ENCODE peak calls at places on chromosomes 6 and 20, in five cellular contexts. W is HepG2, D is K562, V is H1, S is GM12878. Z is an unnamed sample.

GRCh38 chr6:125753218-125753936 is 3.9 kb downstream of the HEY2 start:
- DNase-seq in S (no peak), D (no peak), W (peak), V (no peak), Z (no peak)

GRCh38 chr6:30740993-30741784 is 1.3 kb downstream of the FLOT1 start:
- DNase-seq in S (no peak), D (no peak), V (no peak), W (no peak), Z (no peak)

GRCh38 chr6:134379086-134379485 is 61.2 kb upstream of the SGK1 start:
- DNase-seq in W (no peak), S (peak), D (no peak), V (peak), Z (peak)

GRCh38 chr6:131062245-131063027 is 609 bp downstream of the EPB41L2 start:
- DNase-seq in W (no peak), V (peak), S (no peak), D (peak), Z (peak)

GRCh38 chr6:63529498-63529897 is 42.8 kb upstream of the LOC128125822 start:
- DNase-seq in V (no peak), D (no peak), W (no peak), S (no peak), Z (no peak)

GRCh38 chr6:139531716-139532115 is 157.3 kb upstream of the CITED2 start:
- DNase-seq in W (no peak), S (no peak), V (no peak), D (no peak), Z (no peak)

GRCh38 chr20:62134735-62135231 is 8.4 kb downstream of the PSMA7 start:
- DNase-seq in S (no peak), V (no peak), D (no peak), W (peak), Z (no peak)

GRCh38 chr20:36305602-36306556 is at the start of gene DLGAP4:
- DNase-seq in S (no peak), W (no peak), V (peak), D (peak), Z (peak)

GRCh38 chr20:19944772-19945459 is 72.2 kb upstream of the NAA20 start:
- DNase-seq in V (no peak), W (no peak), S (peak), D (no peak), Z (no peak)

GRCh38 chr20:10741060-10741459 is 67.3 kb upstream of the JAG1 start:
- DNase-seq in D (no peak), W (no peak), V (no peak), S (no peak), Z (no peak)

GRCh38 chr20:57432874-57433491 is 41.8 kb downstream of the RBM38 start:
- DNase-seq in W (no peak), V (no peak), D (peak), S (peak), Z (no peak)

GRCh38 chr6:111843347-111844147 is 29.7 kb downstream of the FYN start:
- DNase-seq in S (no peak), V (no peak), D (peak), W (peak), Z (no peak)

GRCh38 chr20:50824137-50824536 is 29.3 kb downstream of the BCAS4 start:
- DNase-seq in S (no peak), W (no peak), D (no peak), V (no peak), Z (no peak)

GRCh38 chr6:5175195-5175594 is 85.6 kb downstream of the LYRM4 start:
- DNase-seq in S (no peak), D (peak), W (no peak), V (peak), Z (peak)

GRCh38 chr20:52127309-52127708 is 64.3 kb downstream of the ZFP64 start:
- DNase-seq in S (no peak), V (no peak), D (no peak), W (no peak), Z (no peak)

DNA sequence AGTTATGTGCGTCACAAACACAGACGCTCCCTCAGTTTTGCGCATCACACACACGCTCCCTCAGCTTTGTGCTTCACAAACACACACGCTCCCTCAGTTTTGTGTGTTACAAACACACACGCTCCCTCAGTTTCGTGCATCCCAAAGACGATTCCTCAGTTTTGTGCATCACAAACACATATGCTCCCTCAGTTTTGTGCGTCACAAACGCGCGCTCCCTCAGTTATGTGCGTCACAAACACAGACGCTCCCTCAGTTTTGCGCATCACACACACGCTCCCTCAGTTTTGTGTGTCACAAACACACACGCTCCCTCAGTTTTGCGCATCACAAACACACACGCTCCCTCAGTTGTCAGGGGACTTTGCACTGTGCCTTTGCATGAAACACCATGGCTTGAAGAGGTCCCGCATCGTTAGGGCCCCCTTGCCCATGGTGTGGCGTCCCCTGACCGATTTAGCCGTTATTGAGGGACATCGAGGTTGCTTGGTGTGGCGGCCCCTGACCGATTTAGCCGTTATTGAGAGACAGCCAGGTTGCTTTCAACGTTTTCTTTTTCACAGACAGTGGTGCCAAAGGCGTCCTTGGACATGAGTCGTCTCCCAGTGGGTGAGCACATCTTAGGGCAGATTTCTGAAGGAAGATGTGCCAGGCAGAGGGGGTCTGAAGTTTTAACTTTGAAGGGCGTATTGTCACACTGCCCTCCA is 28.1 kb upstream of the MYT1 start:
- DNase-seq in S (no peak), W (no peak), V (peak), D (no peak), Z (no peak)
- TF ChIP-seq CREB1 in S (no peak), W (no peak), V (no peak), D (no peak), Z (no peak)

GRCh38 chr6:144334150-144334708 is 49.1 kb downstream of the UTRN start:
- DNase-seq in V (peak), W (no peak), D (no peak), S (no peak), Z (no peak)
- TF ChIP-seq MAX in V (no peak), W (no peak), D (no peak), S (no peak), Z (no peak)

GRCh38 chr6:73233048-73233447 is 7.8 kb upstream of the KHDC1L start:
- DNase-seq in W (no peak), S (no peak), D (no peak), V (no peak), Z (no peak)

GRCh38 chr6:73240730-73241129 is 15.4 kb upstream of the KHDC1L start:
- DNase-seq in S (no peak), W (no peak), D (no peak), V (no peak), Z (no peak)

GRCh38 chr6:73234732-73235131 is 9.4 kb upstream of the KHDC1L start:
- DNase-seq in W (no peak), S (no peak), V (no peak), D (no peak), Z (no peak)

GRCh38 chr6:73231986-73232391 is 6.7 kb upstream of the KHDC1L start:
- DNase-seq in W (no peak), S (peak), V (no peak), D (no peak), Z (no peak)

DNA sequence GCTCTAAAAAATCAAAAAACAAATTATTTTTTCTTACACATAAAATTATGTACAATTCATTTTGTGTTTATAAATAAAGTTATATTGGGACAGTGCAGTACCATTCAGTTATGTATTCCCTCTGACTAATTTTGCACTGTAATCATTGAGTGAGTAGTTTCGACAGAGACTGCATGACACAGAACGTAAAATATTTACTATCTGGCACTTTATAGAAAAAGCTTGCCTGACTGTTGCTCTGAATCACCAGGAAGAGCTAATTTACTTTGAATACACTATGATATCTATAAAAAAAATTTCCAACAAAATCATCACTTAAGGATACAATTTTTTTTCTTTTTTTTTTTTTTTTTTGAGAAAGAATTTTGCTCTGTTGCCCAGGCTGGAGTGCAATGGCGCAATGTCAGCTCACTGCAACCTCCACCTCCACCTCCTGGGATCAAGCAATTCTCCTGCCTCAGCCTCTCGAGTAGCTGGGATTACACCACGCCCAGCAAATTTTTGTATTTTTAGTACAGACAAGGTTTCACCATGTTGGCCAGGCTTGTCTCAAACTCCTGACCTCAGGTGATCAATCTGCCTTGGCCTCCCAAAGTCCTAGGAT is 11.0 kb upstream of the KHDC1L start:
- DNase-seq in W (no peak), D (no peak), V (no peak), S (no peak), Z (no peak)
- TF ChIP-seq CREB1 in W (no peak), D (no peak), V (no peak), S (no peak), Z (no peak)

GRCh38 chr20:53801609-53802370 is 208.2 kb upstream of the ZNF217 start:
- DNase-seq in S (no peak), D (no peak), V (no peak), W (no peak), Z (no peak)
- TF ChIP-seq MAX in S (no peak), D (no peak), V (no peak), W (no peak), Z (no peak)

GRCh38 chr6:155030148-155030720 is 35.1 kb downstream of the TIAM2 start:
- DNase-seq in D (no peak), W (no peak), V (no peak), S (no peak), Z (no peak)

GRCh38 chr6:155031091-155031490 is 36.0 kb downstream of the TIAM2 start:
- DNase-seq in D (no peak), V (no peak), S (no peak), W (no peak), Z (no peak)

GRCh38 chr6:155038104-155038503 is 43.0 kb downstream of the TIAM2 start:
- DNase-seq in S (no peak), V (peak), D (no peak), W (no peak), Z (no peak)

GRCh38 chr6:155038527-155038926 is 43.4 kb downstream of the TIAM2 start:
- DNase-seq in W (no peak), V (no peak), D (no peak), S (no peak), Z (no peak)

DNA sequence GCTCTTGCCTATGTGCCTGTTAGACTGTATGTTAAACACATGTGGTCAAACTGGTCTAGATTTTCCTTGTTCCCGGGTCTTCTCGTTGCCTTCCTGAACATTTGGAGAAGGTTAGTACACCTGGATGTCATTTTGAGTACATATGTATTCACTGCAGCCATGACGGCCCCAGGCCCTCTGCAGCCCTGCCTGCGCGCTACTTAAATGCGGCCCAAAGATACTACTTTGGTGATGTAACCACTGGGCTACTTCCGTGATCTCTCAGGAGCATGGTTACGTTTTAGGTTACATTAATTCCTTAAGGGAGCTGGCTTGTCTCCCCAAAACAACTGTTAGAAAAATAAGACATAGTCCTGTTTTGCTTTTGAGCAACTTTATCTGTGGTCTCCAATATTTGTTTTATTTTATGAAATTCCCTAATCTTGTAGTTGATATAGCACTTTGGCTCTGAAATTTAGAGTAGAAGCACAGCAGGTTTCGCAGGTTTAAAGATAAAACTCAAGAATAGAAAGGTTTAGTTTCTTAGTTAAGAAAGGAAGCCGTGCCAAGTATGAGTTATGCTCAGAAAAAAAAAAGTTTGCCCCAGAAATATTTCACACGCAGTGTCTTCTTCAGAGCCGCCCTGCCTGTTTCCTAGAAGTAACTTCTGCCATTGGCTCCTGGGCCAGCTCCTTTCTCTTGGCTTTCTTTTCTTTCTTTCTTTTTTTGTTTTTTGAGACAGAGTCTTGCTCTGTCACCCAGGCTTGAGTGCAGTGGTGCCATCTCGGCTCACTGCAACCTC is 38.1 kb downstream of the TIAM2 start:
- DNase-seq in V (no peak), W (no peak), S (no peak), D (no peak), Z (no peak)
- TF ChIP-seq CREB1 in V (no peak), W (no peak), S (no peak), D (no peak), Z (no peak)

GRCh38 chr20:5864428-5864827 is 85.9 kb downstream of the TRMT6 start:
- DNase-seq in D (no peak), W (no peak), V (no peak), S (no peak), Z (no peak)

GRCh38 chr20:5862703-5863039 is 87.7 kb downstream of the TRMT6 start:
- DNase-seq in S (no peak), D (no peak), V (no peak), W (no peak), Z (no peak)

GRCh38 chr20:5863040-5863811 is 87.1 kb downstream of the TRMT6 start:
- DNase-seq in W (no peak), D (no peak), S (no peak), V (no peak), Z (no peak)

GRCh38 chr20:5865604-5866003 is 84.7 kb downstream of the TRMT6 start:
- DNase-seq in W (no peak), D (no peak), S (no peak), V (no peak), Z (no peak)

GRCh38 chr20:5864873-5865582 is 85.3 kb downstream of the TRMT6 start:
- DNase-seq in S (no peak), W (no peak), D (no peak), V (no peak), Z (no peak)
- TF ChIP-seq MAX in S (no peak), W (no peak), D (no peak), V (no peak), Z (no peak)

GRCh38 chr6:28218312-28219248 is 6.5 kb upstream of the ZSCAN9 start:
- DNase-seq in V (peak), S (no peak), D (peak), W (peak), Z (peak)
- TF ChIP-seq CREB1 in V (no peak), S (peak), D (no peak), W (no peak), Z (no peak)

DNA sequence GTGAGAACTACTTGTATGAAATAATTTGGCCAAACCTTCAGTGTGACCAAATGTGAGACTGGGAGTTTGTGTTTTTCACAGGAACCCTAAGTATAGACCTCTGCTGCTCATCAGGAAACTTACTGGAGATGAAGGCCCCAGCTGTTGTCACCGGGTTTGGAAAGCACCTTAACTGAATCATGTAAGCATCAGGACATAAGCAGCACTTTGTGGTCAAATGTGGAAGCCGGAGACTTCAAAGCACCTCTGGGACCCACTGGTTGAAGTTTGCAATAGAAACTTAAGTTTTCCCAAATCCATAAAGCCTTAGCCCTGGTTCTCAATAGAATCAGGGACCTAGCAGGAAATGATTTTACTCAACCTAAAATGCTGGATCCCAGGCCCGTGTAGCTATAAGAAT is 14.3 kb downstream of the TTPAL start:
- DNase-seq in D (no peak), W (no peak), S (peak), V (no peak), Z (no peak)
- TF ChIP-seq MAX in D (no peak), W (no peak), S (no peak), V (no peak), Z (no peak)

GRCh38 chr20:63675681-63676368 is 17.7 kb downstream of the RTEL1 start:
- DNase-seq in D (no peak), W (no peak), S (no peak), V (no peak), Z (no peak)
- TF ChIP-seq CREB1 in D (no peak), W (no peak), S (no peak), V (no peak), Z (no peak)

DNA sequence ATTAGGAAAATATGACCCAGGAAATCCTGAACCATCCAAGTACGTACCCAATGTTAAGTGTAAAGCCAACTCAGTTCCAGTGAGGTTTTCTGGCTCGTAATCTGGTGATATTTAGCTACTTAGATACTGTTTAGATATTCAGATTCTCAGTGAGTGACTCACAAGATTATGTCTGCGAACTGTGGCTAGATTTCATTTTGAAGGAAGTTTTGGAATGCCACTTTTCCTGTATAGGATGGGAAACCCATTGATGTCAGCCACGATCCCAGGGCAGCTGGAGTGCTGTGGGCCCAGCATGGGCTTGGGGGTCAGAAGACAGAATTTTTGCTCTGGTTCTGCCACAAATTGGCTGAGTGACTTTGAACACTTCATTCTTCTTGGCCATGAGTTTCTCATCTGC is 76.3 kb downstream of the TMEM170B start:
- DNase-seq in S (no peak), W (no peak), V (no peak), D (no peak), Z (no peak)
- TF ChIP-seq MAX in S (no peak), W (no peak), V (no peak), D (no peak), Z (no peak)

Z was measured in WTC11.